ENCODE peak calls at places on chromosomes 4 and X, in five cellular contexts. R is psoas muscle, G is GM10248, D is upper lobe of left lung, H is GM13977. B is an unnamed sample.

GRCh38 chrX:9997524-9997923 is 30.4 kb downstream of the CLDN34 start:
- DNase-seq in R (no peak), G (peak; percentile 47), D (no peak), H (peak; percentile 46), B (no peak)

GRCh38 chr4:112523764-112524505 is 8.0 kb upstream of the NEUROG2 start:
- DNase-seq in R (peak; percentile 44), G (peak; percentile 87), D (peak; percentile 57), H (peak; percentile 88), B (no peak)

GRCh38 chrX:18877472-18877871 is 106.4 kb downstream of the PHKA2 start:
- DNase-seq in R (no peak), G (no peak), D (no peak), H (no peak), B (no peak)

GRCh38 chr4:12144051-12144450 is 715.4 kb upstream of the HS3ST1 start:
- DNase-seq in R (no peak), G (no peak), D (no peak), H (no peak), B (no peak)

GRCh38 chr4:171342646-171343045 is 470.6 kb upstream of the GALNTL6 start:
- DNase-seq in R (no peak), G (no peak), D (no peak), H (no peak), B (no peak)

GRCh38 chrX:3263681-3264126 is 82.7 kb downstream of the MXRA5 start:
- DNase-seq in R (no peak), G (no peak), D (no peak), H (no peak), B (no peak)

GRCh38 chrX:35445912-35446311 is 352.2 kb upstream of the MAGEB16 start:
- DNase-seq in R (no peak), G (no peak), D (no peak), H (no peak), B (no peak)

GRCh38 chrX:68846536-68846935 is 17.7 kb downstream of the EFNB1 start:
- DNase-seq in R (no peak), G (no peak), D (no peak), H (no peak), B (no peak)

GRCh38 chr4:128600410-128600809 is 209.1 kb upstream of the JADE1 start:
- DNase-seq in R (no peak), G (no peak), D (peak; percentile 35), H (no peak), B (no peak)

GRCh38 chrX:129876734-129877395 is 29.1 kb upstream of the UTP14A start:
- DNase-seq in R (no peak), G (no peak), D (peak; percentile 30), H (no peak), B (no peak)

GRCh38 chr4:139872274-139872673 is 206.7 kb downstream of the MGST2 start:
- DNase-seq in R (no peak), G (no peak), D (no peak), H (no peak), B (no peak)

DNA sequence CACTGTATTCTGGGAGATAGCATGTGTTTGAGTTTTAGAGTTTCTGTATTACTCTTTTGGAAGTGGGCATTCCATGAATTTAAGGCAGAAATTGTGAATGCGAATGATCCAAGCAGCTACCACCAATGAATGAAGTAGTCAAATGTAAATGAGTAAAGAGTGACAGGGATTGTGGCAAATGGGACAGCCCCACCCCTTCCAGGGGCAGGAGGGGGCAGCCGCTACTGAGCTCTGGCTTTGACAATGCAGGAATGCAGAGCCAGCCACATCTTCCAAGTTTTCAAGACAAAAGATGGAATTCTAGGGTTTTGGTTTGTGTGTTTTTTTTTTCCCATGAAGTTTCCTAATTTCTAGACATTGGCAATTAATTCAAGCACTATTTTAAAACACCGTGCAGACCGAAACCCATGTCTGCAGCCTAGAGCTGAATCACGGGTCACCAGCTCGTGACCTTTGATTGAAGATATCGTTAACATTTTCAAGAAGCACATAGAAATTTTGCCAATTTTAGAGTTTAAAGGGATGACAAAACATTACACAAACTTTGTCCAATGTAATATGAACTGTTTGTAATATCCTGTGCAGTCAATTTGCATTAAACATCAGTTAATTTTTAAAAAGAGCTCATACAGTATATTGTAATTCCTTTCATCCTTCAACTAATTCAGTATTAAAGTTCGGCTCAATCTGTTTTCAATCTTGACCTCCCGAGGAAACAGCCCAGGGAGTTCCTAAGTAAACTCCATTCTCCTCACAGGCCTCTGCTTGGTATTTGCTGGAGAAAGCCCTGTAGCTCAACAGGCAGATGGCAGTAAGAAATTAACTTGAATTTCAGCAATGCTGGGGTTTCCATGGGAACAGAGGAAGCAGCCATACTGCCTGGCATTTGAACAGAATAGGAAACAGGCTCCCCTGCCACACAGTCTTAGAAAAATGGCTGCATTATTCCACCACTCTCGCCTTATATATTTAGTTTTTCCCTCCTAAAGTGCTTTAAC is 83.4 kb downstream of the UCHL1 start:
- DNase-seq in R (no peak), G (no peak), D (no peak), H (no peak), B (no peak)
- TF ChIP-seq CTCF in R (no peak), G (no peak), D (no peak), H (no peak), B (peak; percentile 28)

GRCh38 chr4:3834921-3835521 is 68.8 kb downstream of the ADRA2C start:
- DNase-seq in R (no peak), G (no peak), D (no peak), H (no peak), B (no peak)
- TF ChIP-seq CTCF in R (no peak), G (no peak), D (no peak), H (no peak), B (no peak)

DNA sequence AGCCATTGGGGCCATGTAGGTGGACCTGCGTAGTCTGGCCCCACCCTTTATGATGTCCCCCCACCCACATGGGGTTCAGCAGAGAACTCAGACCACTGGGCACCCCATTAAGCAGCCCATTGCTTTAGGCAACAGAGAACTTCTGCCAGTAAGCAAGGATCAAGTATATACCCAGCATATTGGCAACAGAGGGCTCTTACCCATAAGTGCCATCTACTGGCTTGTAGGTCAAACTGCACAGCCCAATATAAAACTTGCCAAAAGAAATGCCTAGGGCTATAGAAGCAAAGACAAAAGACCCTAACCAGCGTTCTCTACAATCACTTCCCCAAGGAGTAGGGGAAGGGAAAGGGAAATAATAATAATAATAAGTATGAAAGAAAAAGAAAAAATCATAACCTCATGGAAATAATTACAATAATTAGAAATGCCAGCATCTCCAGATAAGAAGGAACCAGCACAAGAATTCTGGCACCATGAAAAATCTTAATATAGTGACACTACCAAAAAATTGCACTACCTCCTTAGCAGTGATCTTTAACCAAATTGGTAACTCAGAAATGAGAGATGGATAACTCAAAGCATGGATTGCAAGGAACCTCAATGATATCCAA is 1090.7 kb downstream of the FAT4 start:
- DNase-seq in R (no peak), G (no peak), D (no peak), H (peak; percentile 3), B (no peak)
- TF ChIP-seq CTCF in R (peak; percentile 9), G (peak; percentile 52), D (peak; percentile 41), H (peak; percentile 64), B (peak; percentile 64)

DNA sequence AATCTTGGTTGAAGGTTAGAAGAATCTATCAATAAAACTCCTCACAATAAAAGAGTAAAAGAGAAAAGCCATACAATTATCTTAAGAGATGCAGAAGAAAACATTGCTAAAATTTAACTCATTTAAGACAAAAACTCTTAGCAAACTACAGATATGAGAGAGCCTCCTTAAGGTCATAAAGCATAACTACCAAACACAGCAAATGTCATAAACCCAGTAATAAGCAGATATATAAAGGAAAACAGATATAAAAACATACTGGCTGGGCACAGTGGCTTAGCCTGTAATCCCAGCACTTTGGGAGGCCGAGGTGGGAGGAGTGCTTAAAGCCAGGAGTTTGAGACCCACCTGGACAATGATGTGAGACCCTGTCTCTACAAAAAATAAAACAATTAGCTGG is 165.3 kb downstream of the FAM13A start:
- DNase-seq in R (no peak), G (no peak), D (no peak), H (no peak), B (no peak)
- TF ChIP-seq CTCF in R (no peak), G (no peak), D (no peak), H (no peak), B (no peak)

GRCh38 chrX:12378263-12378662 is 240.0 kb downstream of the FRMPD4 start:
- DNase-seq in R (no peak), G (no peak), D (no peak), H (no peak), B (no peak)

GRCh38 chrX:12379666-12380065 is 241.4 kb downstream of the FRMPD4 start:
- DNase-seq in R (no peak), G (no peak), D (no peak), H (no peak), B (no peak)

GRCh38 chrX:12378706-12379105 is 240.4 kb downstream of the FRMPD4 start:
- DNase-seq in R (no peak), G (no peak), D (no peak), H (no peak), B (no peak)

DNA sequence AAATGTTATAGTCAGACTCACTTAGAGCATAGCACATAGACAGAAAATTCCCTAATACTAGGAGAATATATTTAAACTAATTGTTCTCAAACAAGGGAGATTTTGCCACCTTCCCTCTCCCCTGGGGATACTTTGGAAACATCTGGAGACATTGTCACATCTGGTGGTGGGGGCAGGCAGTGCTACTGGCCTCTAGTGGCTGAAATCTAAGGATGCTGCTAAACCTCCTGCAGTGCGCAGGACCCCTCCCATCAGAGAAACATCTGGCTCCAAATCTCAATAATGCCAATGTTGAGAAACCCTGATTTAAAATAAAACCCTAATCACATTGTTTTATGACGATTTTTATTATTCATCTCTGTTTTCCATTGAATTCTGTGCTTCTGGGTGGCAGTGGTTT is 244.9 kb downstream of the FRMPD4 start:
- DNase-seq in R (no peak), G (no peak), D (no peak), H (no peak), B (no peak)
- TF ChIP-seq CTCF in R (no peak), G (no peak), D (no peak), H (peak; percentile 23), B (peak; percentile 45)

DNA sequence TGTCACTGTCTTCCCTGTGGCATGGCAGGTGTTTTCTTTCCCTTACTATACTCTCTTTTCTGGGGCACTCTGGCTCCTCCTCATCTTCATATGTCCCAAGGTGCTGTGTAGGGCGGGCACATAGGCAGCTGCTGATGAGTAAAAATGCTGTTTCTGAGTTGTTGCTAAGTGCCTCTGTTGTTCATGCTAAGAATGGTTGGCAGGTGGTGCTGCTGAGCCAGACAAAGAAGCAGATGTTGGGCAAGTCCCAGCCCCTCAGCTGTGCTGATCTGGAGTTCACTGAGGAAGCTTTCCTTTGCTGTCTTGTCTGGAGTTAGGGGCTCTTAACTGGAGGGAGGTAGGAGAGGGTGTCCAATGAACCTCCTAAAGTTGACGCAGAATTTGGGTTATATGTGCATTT is 40.6 kb downstream of the HADH start:
- DNase-seq in R (no peak), G (peak; percentile 76), D (no peak), H (peak; percentile 70), B (no peak)
- TF ChIP-seq CTCF in R (peak; percentile 18), G (peak; percentile 84), D (no peak), H (peak; percentile 85), B (peak; percentile 73)

GRCh38 chrX:15977644-15978043 is 123.0 kb upstream of the AP1S2 start:
- DNase-seq in R (no peak), G (no peak), D (no peak), H (no peak), B (no peak)

GRCh38 chrX:15973941-15974340 is 119.3 kb upstream of the AP1S2 start:
- DNase-seq in R (peak; percentile 23), G (no peak), D (peak; percentile 21), H (no peak), B (no peak)

GRCh38 chrX:15971696-15972095 is 117.1 kb upstream of the AP1S2 start:
- DNase-seq in R (no peak), G (no peak), D (no peak), H (no peak), B (no peak)

DNA sequence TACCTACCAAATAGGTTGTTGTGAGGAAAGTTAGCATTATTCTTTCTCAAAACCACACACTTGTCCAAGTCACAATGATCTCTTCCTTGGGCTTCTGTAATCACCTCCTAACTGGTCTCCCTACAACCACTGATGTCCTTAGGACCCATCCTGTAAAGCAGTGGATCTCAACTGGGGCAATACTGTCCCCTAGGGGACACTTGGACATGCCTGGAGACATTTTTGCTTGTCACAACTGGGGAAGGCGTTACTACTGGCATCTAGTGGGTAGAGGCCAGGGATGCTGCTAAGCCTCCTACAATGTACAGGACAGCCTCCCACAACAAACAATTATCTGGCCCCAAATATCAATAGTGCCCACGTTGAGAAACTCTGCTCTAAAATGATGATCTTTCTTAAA is 118.7 kb upstream of the AP1S2 start:
- DNase-seq in R (no peak), G (peak; percentile 24), D (peak; percentile 21), H (peak; percentile 28), B (no peak)
- TF ChIP-seq CTCF in R (peak; percentile 50), G (peak; percentile 34), D (peak; percentile 41), H (peak; percentile 69), B (peak; percentile 57)